ENCODE peak calls at places on chromosomes 4 and X, in ten cellular contexts. O is glutamatergic neuron, C is cardiac fibroblast, P is suprapubic skin, L is type B pancreatic cell, X is tibial artery, S is progenitor cell of endocrine pancreas, F is BJ, G is breast epithelium, V is NB4. J is an unnamed sample.

GRCh38 chrX:24676403-24677024 is 17.2 kb upstream of the POLA1 start:
- DNase-seq in L (no peak), S (no peak), V (peak; percentile 5), C (no peak), X (no peak), G (no peak), F (no peak), O (no peak), P (no peak), J (no peak)

GRCh38 chrX:121876316-121876715 is 828.9 kb downstream of the GLUD2 start:
- DNase-seq in P (no peak), C (peak; percentile 33), S (no peak), V (no peak), F (peak; percentile 13), G (no peak), O (no peak), L (no peak), X (no peak), J (no peak)

GRCh38 chr4:143085224-143085623 is 99.5 kb upstream of the USP38 start:
- DNase-seq in C (peak; percentile 18), P (no peak), G (no peak), O (no peak), F (no peak), X (no peak), S (no peak), V (peak; percentile 1), L (no peak), J (no peak)

GRCh38 chr4:25862411-25863346 is at the start of gene SEL1L3:
- DNase-seq in P (no peak), F (no peak), V (peak; percentile 62), X (no peak), G (no peak), S (peak; percentile 53), L (peak; percentile 73), O (peak; percentile 59), C (peak; percentile 40), J (peak; percentile 60)

GRCh38 chrX:150049647-150050046 is 111.4 kb upstream of the EOLA2 start:
- DNase-seq in V (no peak), L (no peak), X (no peak), G (no peak), C (peak; percentile 41), F (no peak), P (no peak), S (no peak), O (no peak), J (no peak)

GRCh38 chrX:40420899-40421729 is 159.7 kb upstream of the ATP6AP2 start:
- DNase-seq in S (no peak), C (no peak), P (no peak), V (peak; percentile 49), X (no peak), F (no peak), O (no peak), L (no peak), G (no peak), J (no peak)

GRCh38 chrX:15973941-15974340 is 119.3 kb upstream of the AP1S2 start:
- DNase-seq in L (no peak), P (no peak), C (peak; percentile 67), X (peak; percentile 66), F (no peak), O (no peak), S (no peak), G (no peak), V (no peak), J (no peak)

GRCh38 chr4:105088110-105088879 is 58.4 kb upstream of the TET2 start:
- DNase-seq in X (no peak), P (no peak), S (no peak), O (no peak), C (peak; percentile 89), F (peak; percentile 94), V (peak; percentile 54), L (no peak), G (no peak), J (no peak)

GRCh38 chr4:4781936-4782754 is 77.3 kb upstream of the MSX1 start:
- DNase-seq in X (no peak), C (no peak), S (no peak), V (no peak), P (no peak), G (no peak), F (no peak), L (no peak), O (no peak), J (no peak)

GRCh38 chr4:4782969-4783368 is 76.5 kb upstream of the MSX1 start:
- DNase-seq in C (no peak), F (no peak), L (no peak), O (no peak), V (no peak), P (no peak), S (no peak), X (no peak), G (no peak), J (no peak)

GRCh38 chr4:4778491-4779003 is 80.9 kb upstream of the MSX1 start:
- DNase-seq in G (no peak), C (no peak), O (no peak), F (no peak), L (no peak), P (no peak), V (no peak), X (no peak), S (no peak), J (no peak)

GRCh38 chr4:4779486-4779885 is 80.0 kb upstream of the MSX1 start:
- DNase-seq in V (no peak), S (no peak), P (no peak), X (no peak), G (no peak), C (no peak), L (no peak), F (no peak), O (no peak), J (no peak)

DNA sequence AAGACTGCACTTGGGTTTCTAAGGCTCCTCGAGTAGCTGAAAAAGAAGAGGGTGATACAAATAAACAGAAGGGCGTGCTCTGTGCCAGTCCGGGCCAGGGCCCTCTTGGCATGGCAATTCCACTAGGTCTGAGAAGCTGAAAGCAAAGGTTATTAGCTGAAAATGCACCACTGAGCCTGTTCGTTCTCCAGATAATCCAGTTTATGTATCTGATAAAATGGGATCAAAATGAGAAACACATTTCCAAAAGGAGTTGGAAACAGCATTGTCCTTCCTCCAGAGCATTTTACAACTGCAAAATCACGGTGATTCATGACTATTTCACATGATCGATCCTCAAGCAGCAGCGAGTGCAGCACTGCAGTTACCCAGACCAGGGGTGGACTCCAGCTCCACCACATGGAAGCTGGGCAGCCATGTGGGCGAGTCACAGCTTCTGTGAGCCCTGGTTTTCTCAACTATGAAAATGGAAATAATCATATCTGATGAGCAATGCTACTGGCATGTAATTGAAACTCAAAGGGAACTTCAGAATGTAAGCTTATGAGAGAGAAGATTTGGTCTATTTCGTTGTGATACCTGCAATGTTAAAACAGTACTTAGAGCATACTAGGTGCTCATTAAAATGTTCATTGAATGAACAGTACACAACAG is 78.7 kb upstream of the MSX1 start:
- DNase-seq in V (no peak), S (no peak), G (no peak), F (no peak), C (peak; percentile 35), X (no peak), O (no peak), L (no peak), P (no peak), J (no peak)
- TF ChIP-seq CTCF in V (no peak), S (no peak), G (no peak), F (peak; percentile 33), C (no peak), X (no peak), O (no peak), L (no peak), P (no peak), J (no peak)

GRCh38 chrX:37509349-37509748 is 62.1 kb upstream of the LANCL3 start:
- DNase-seq in O (no peak), C (peak; percentile 8), S (no peak), X (no peak), L (no peak), F (no peak), P (no peak), V (peak; percentile 28), G (no peak), J (no peak)
- TF ChIP-seq CTCF in O (no peak), C (peak; percentile 30), S (peak; percentile 48), X (peak; percentile 37), L (peak; percentile 65), F (peak; percentile 21), P (no peak), V (peak; percentile 24), G (no peak), J (no peak)

GRCh38 chr4:53500552-53500951 is 90.7 kb downstream of the LNX1 start:
- DNase-seq in C (no peak), O (no peak), G (no peak), X (no peak), V (no peak), P (no peak), F (no peak), L (no peak), S (no peak), J (no peak)

GRCh38 chr4:53494851-53495250 is 96.4 kb downstream of the LNX1 start:
- DNase-seq in G (no peak), X (no peak), S (no peak), F (no peak), V (peak; percentile 22), L (no peak), P (no peak), C (no peak), O (no peak), J (no peak)

GRCh38 chr4:53498712-53499111 is 92.6 kb downstream of the LNX1 start:
- DNase-seq in C (no peak), P (no peak), G (no peak), L (no peak), F (no peak), X (no peak), S (no peak), O (no peak), V (no peak), J (no peak)

GRCh38 chr4:53499791-53500190 is 91.5 kb downstream of the LNX1 start:
- DNase-seq in P (no peak), L (no peak), S (no peak), G (no peak), X (no peak), F (no peak), O (no peak), C (no peak), V (no peak), J (no peak)

DNA sequence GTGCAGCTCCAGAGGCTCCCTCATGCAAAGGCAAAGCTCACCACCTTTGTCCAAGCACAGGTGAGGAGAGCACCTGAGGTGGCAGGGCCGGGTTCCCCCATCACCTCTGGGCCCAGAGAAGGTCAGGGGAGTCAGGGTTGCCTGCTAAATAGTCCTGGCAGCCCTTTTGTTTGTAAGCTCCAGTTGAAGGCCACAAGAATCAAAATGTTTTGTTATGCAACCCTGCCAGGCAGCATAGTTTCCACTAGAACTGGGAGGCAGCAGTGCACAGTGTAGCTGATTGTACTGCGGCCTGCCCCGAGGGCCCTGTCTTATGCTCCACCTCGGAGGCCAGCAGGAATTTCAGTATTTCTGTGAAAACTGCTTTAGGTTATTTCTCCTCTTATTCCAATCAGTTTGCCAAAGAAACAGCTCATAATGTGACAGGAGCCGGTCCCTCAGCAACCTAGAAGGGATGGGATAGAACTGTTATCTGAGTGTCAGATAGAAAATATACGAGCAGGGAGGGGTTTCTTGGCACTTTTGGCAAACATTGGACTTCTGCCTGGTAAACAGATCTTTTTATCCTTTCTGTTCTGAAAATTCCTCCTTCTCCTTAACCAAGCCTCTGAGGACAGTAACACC is 93.7 kb downstream of the LNX1 start:
- DNase-seq in O (no peak), X (peak; percentile 76), V (peak; percentile 7), P (no peak), S (no peak), L (no peak), C (peak; percentile 88), F (peak; percentile 64), G (no peak), J (no peak)
- TF ChIP-seq CTCF in O (no peak), X (no peak), V (no peak), P (no peak), S (no peak), L (no peak), C (no peak), F (peak; percentile 54), G (no peak), J (no peak)

DNA sequence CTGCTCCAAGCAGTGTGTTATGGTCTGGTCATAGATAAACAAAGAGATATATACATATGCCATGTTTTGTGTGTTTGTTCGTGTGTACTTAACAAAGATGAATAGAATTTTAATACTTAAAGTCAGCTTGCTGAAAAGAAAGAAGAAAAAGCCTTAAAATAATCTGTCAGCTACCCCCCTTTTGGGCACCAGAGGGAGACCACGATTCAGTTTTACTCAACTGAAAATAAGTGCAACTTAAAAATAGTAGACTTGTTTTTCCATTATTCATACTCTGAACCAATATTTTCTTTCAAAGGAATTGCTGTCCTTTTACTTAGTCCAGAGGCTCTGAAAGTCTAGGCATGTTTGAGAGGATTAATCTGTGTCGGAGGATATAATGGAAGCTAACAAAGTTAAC is 181.7 kb upstream of the AGTR2 start:
- DNase-seq in L (no peak), O (no peak), X (no peak), C (peak; percentile 4), P (no peak), F (no peak), S (no peak), V (peak; percentile 6), G (no peak), J (no peak)
- TF ChIP-seq CTCF in L (peak; percentile 64), O (no peak), X (no peak), C (peak; percentile 7), P (no peak), F (no peak), S (peak; percentile 67), V (no peak), G (no peak), J (no peak)